ENCODE peak calls at places on chromosomes 13 and 19, in four cellular contexts. G, W, S and T are unnamed samples.
A peak's percentile ranks its signal among the peaks of the same experiment; 100 is the strongest.

GRCh38 chr19:45497791-45498190 is 452 bp upstream of the PPM1N start:
- DNase-seq in S (no peak), G (no peak), W (no peak), T (no peak)

GRCh38 chr13:44116562-44117315 is 237.0 kb downstream of the LACC1 start:
- DNase-seq in S (no peak), W (no peak), G (no peak), T (no peak)

GRCh38 chr13:55583953-55584593 is 1556.6 kb upstream of the PRR20A start:
- DNase-seq in G (no peak), W (no peak), S (no peak), T (no peak)

GRCh38 chr13:105773887-105774538 is 761.4 kb downstream of the EFNB2 start:
- DNase-seq in S (peak; percentile 83), W (peak; percentile 43), G (no peak), T (no peak)

GRCh38 chr13:106491928-106492327 is 43.5 kb downstream of the EFNB2 start:
- DNase-seq in S (no peak), W (no peak), G (no peak), T (peak; percentile 32)

GRCh38 chr13:101514695-101515275 is 62.3 kb downstream of the ITGBL1 start:
- DNase-seq in G (no peak), W (peak; percentile 38), S (peak; percentile 61), T (peak; percentile 6)

GRCh38 chr19:31139871-31140505 is 209.2 kb downstream of the TSHZ3 start:
- DNase-seq in G (no peak), S (peak; percentile 79), W (no peak), T (no peak)

GRCh38 chr19:42111811-42112210 is 20.4 kb downstream of the POU2F2 start:
- DNase-seq in S (peak; percentile 93), G (no peak), W (no peak), T (no peak)

GRCh38 chr19:32868206-32868950 is 1.2 kb downstream of the SLC7A9 start:
- DNase-seq in G (no peak), S (no peak), W (no peak), T (no peak)

GRCh38 chr13:85601526-85601925 is 197.7 kb downstream of the SLITRK6 start:
- DNase-seq in S (peak; percentile 60), W (no peak), G (no peak), T (no peak)

GRCh38 chr13:112877496-112877895 is 91.5 kb upstream of the MCF2L start:
- DNase-seq in S (no peak), G (no peak), W (no peak), T (no peak)

GRCh38 chr13:78241278-78241919 is 322.8 kb upstream of the EDNRB start:
- DNase-seq in W (peak; percentile 74), G (peak; percentile 14), S (peak; percentile 27), T (peak; percentile 62)

GRCh38 chr19:48739400-48739825 is 997 bp downstream of the RASIP1 start:
- DNase-seq in W (no peak), G (no peak), S (no peak), T (no peak)

GRCh38 chr13:81138353-81138995 is 797.5 kb upstream of the SPRY2 start:
- DNase-seq in G (no peak), S (no peak), W (no peak), T (no peak)

GRCh38 chr13:111494641-111495040 is 174.2 kb downstream of the TEX29 start:
- DNase-seq in S (no peak), W (no peak), G (no peak), T (no peak)

GRCh38 chr19:34645551-34645950 is 31.4 kb downstream of the SCGB2B2 start:
- DNase-seq in G (no peak), W (peak; percentile 81), S (no peak), T (no peak)

GRCh38 chr19:48698046-48698445 is 2.3 kb downstream of the FUT2 start:
- DNase-seq in S (peak; percentile 44), W (no peak), G (no peak), T (no peak)

GRCh38 chr19:16496613-16496983 is 404 bp downstream of the C19orf44 start:
- DNase-seq in G (peak; percentile 56), S (peak; percentile 43), W (no peak), T (no peak)

GRCh38 chr19:19588546-19588945 is 29.9 kb downstream of the PBX4 start:
- DNase-seq in W (no peak), G (no peak), S (peak; percentile 73), T (no peak)

GRCh38 chr19:10289167-10289835 is 451 bp upstream of the ICAM5 start:
- DNase-seq in G (no peak), S (peak; percentile 41), W (peak; percentile 57), T (no peak)

GRCh38 chr19:16118489-16119033 is 6.9 kb downstream of the RAB8A start:
- DNase-seq in S (no peak), W (no peak), G (no peak), T (no peak)

GRCh38 chr19:45558399-45558878 is 26.2 kb downstream of the OPA3 start:
- DNase-seq in S (peak; percentile 81), G (peak; percentile 57), W (peak; percentile 64), T (peak; percentile 47)

GRCh38 chr13:62085832-62086231 is 670.2 kb upstream of the PCDH20 start:
- DNase-seq in G (no peak), S (no peak), W (no peak), T (no peak)

GRCh38 chr19:4556574-4557185 is 2.8 kb downstream of the SEMA6B start:
- DNase-seq in G (no peak), S (no peak), W (peak; percentile 87), T (peak; percentile 43)

GRCh38 chr13:45303866-45304265 is 37.1 kb downstream of the TPT1 start:
- DNase-seq in S (no peak), W (no peak), G (no peak), T (no peak)

GRCh38 chr13:94657167-94657566 is 55.2 kb downstream of the SOX21 start:
- DNase-seq in S (peak; percentile 48), G (no peak), W (no peak), T (no peak)

GRCh38 chr19:49014123-49014869 is 2.6 kb downstream of the LHB start:
- DNase-seq in W (no peak), G (peak; percentile 41), S (no peak), T (no peak)

GRCh38 chr13:51682691-51683090 is 98.4 kb downstream of the WDFY2 start:
- DNase-seq in G (no peak), S (no peak), W (no peak), T (no peak)

GRCh38 chr19:4053423-4054324 is 13.0 kb downstream of the ZBTB7A start:
- DNase-seq in S (no peak), G (no peak), W (peak; percentile 8), T (no peak)

GRCh38 chr19:49949735-49950589 is 11.0 kb downstream of the SIGLEC11 start:
- DNase-seq in S (no peak), G (peak; percentile 7), W (no peak), T (no peak)

GRCh38 chr13:67094078-67094477 is 136.1 kb downstream of the PCDH9 start:
- DNase-seq in G (no peak), W (no peak), S (no peak), T (no peak)
- TF ChIP-seq CTCF in G (no peak), W (no peak), S (no peak), T (no peak)

DNA sequence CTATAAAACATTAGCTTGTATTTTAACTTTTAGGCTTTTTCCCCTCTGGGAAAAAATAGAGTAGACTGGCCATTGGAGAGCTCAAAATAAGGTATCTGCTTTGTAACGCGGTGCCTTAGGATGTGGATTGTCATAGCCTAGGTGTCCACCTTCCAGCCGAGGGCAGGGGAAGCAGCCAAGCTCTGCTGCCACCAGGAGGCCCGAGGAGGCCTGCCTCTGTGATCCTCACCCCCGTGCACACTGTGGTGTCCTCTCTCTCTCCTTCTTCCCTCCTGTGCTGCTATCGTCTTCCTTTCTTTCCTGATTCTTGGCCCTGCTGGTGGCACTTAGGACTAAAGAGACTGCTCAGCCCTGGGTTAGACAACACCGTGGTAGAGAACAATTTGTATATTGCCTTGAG is 11.3 kb downstream of the HNRNPM start:
- DNase-seq in S (no peak), W (peak; percentile 44), G (no peak), T (no peak)
- TF ChIP-seq CTCF in S (peak; percentile 38), W (peak; percentile 42), G (no peak), T (peak; percentile 43)

GRCh38 chr19:7007859-7008258 is 13.4 kb downstream of the MBD3L2B start:
- DNase-seq in G (no peak), W (no peak), S (no peak), T (no peak)

GRCh38 chr19:7006305-7006704 is 14.9 kb downstream of the MBD3L2B start:
- DNase-seq in W (peak; percentile 14), S (no peak), G (no peak), T (no peak)

GRCh38 chr19:7000816-7001215 is 20.4 kb downstream of the MBD3L2B start:
- DNase-seq in W (no peak), G (no peak), S (no peak), T (no peak)

GRCh38 chr19:6999938-7000732 is 21.1 kb downstream of the MBD3L2B start:
- DNase-seq in W (no peak), S (no peak), G (no peak), T (no peak)

DNA sequence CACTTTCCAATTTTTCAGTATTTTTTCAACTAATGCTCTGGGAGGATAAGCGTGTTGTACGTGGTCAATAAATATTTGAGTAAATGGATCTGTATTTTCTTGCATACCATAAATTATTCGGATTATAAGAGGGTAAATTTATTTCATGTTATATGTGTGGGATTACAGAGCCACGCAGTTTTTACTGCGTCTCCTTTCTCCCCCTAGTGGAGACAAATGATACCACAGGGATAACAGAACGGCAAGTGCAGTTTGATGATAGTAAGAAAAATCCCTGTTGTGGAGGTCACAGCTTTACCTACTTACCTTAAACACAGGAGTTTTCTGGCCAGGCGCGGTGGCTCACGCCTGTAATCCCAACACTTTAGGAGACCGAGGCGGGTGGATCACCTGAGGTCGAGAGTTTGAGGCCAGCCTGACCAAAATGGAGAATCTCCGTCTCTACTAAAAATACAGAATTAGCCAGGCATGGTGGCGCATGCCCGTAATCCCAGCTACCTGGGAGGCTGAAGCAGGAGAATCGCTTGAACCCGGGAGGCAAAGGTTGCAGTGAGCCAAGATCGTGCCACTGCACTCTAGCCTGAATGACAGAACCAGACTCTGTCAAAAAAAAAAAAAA is 16.8 kb downstream of the MBD3L2B start:
- DNase-seq in G (no peak), W (no peak), S (peak; percentile 19), T (peak; percentile 10)
- TF ChIP-seq CTCF in G (no peak), W (peak; percentile 72), S (peak; percentile 48), T (peak; percentile 83)

GRCh38 chr13:46964789-46965527 is 68.1 kb upstream of the HTR2A start:
- DNase-seq in G (no peak), W (no peak), S (peak; percentile 56), T (no peak)

GRCh38 chr13:46963874-46964273 is 67.0 kb upstream of the HTR2A start:
- DNase-seq in G (no peak), W (peak; percentile 25), S (no peak), T (no peak)

GRCh38 chr13:46961719-46962118 is 64.9 kb upstream of the HTR2A start:
- DNase-seq in S (peak; percentile 81), G (no peak), W (no peak), T (no peak)

GRCh38 chr13:46962286-46962941 is 65.6 kb upstream of the HTR2A start:
- DNase-seq in G (no peak), S (peak; percentile 48), W (no peak), T (no peak)
- TF ChIP-seq CTCF in G (no peak), S (peak; percentile 18), W (peak; percentile 60), T (peak; percentile 52)